ENCODE peak calls at places on chromosome 14, in five cellular contexts. One of them, this sample, is unnamed.

GRCh38 chr14:58864751-58865519 is 227.2 kb downstream of the DACT1 start:
- DNase-seq in CD8-positive, alpha-beta T cell: no peak
- DNase-seq in stimulated activated CD4-positive, alpha-beta T cell treated with anti-CD3 and anti-CD28 coated beads, Interleukin-1b, Interleukin-23, amount 100 ng/mL, for 24 hours: no peak
- DNase-seq in stromal cell of bone marrow: no peak
- DNase-seq in type B pancreatic cell: no peak
- DNase-seq in this sample: no peak

GRCh38 chr14:79278798-79279644 is 932.3 kb downstream of the DIO2 start:
- DNase-seq in CD8-positive, alpha-beta T cell: no peak
- DNase-seq in stimulated activated CD4-positive, alpha-beta T cell treated with anti-CD3 and anti-CD28 coated beads, Interleukin-1b, Interleukin-23, amount 100 ng/mL, for 24 hours: no peak
- DNase-seq in stromal cell of bone marrow: peak; percentile 61
- DNase-seq in type B pancreatic cell: peak; percentile 85
- DNase-seq in this sample: peak; percentile 92

GRCh38 chr14:37776791-37777499 is 181.5 kb downstream of the TTC6 start:
- DNase-seq in stromal cell of bone marrow: no peak
- DNase-seq in stimulated activated CD4-positive, alpha-beta T cell treated with anti-CD3 and anti-CD28 coated beads, Interleukin-1b, Interleukin-23, amount 100 ng/mL, for 24 hours: no peak
- DNase-seq in CD8-positive, alpha-beta T cell: no peak
- DNase-seq in type B pancreatic cell: no peak
- DNase-seq in this sample: no peak

GRCh38 chr14:21264025-21264801 is 5.0 kb downstream of the HNRNPC start:
- DNase-seq in stromal cell of bone marrow: peak; percentile 77
- DNase-seq in CD8-positive, alpha-beta T cell: no peak
- DNase-seq in stimulated activated CD4-positive, alpha-beta T cell treated with anti-CD3 and anti-CD28 coated beads, Interleukin-1b, Interleukin-23, amount 100 ng/mL, for 24 hours: no peak
- DNase-seq in type B pancreatic cell: no peak
- DNase-seq in this sample: no peak

GRCh38 chr14:83777516-83777915 is 1752.4 kb upstream of the FLRT2 start:
- DNase-seq in CD8-positive, alpha-beta T cell: no peak
- DNase-seq in stromal cell of bone marrow: no peak
- DNase-seq in stimulated activated CD4-positive, alpha-beta T cell treated with anti-CD3 and anti-CD28 coated beads, Interleukin-1b, Interleukin-23, amount 100 ng/mL, for 24 hours: no peak
- DNase-seq in type B pancreatic cell: no peak
- DNase-seq in this sample: no peak

GRCh38 chr14:64729386-64730060 is 25.3 kb downstream of the PLEKHG3 start:
- DNase-seq in stimulated activated CD4-positive, alpha-beta T cell treated with anti-CD3 and anti-CD28 coated beads, Interleukin-1b, Interleukin-23, amount 100 ng/mL, for 24 hours: no peak
- DNase-seq in type B pancreatic cell: no peak
- DNase-seq in CD8-positive, alpha-beta T cell: no peak
- DNase-seq in stromal cell of bone marrow: no peak
- DNase-seq in this sample: no peak

GRCh38 chr14:58367296-58367695 is 28.4 kb upstream of the TOMM20L start:
- DNase-seq in type B pancreatic cell: no peak
- DNase-seq in CD8-positive, alpha-beta T cell: no peak
- DNase-seq in stromal cell of bone marrow: no peak
- DNase-seq in stimulated activated CD4-positive, alpha-beta T cell treated with anti-CD3 and anti-CD28 coated beads, Interleukin-1b, Interleukin-23, amount 100 ng/mL, for 24 hours: no peak
- DNase-seq in this sample: no peak

GRCh38 chr14:91918159-91918883 is 29.2 kb downstream of the FBLN5 start:
- DNase-seq in type B pancreatic cell: no peak
- DNase-seq in stromal cell of bone marrow: no peak
- DNase-seq in stimulated activated CD4-positive, alpha-beta T cell treated with anti-CD3 and anti-CD28 coated beads, Interleukin-1b, Interleukin-23, amount 100 ng/mL, for 24 hours: no peak
- DNase-seq in CD8-positive, alpha-beta T cell: no peak
- DNase-seq in this sample: no peak

GRCh38 chr14:105413542-105413886 is 6.1 kb upstream of the MTA1 start:
- DNase-seq in stimulated activated CD4-positive, alpha-beta T cell treated with anti-CD3 and anti-CD28 coated beads, Interleukin-1b, Interleukin-23, amount 100 ng/mL, for 24 hours: no peak
- DNase-seq in stromal cell of bone marrow: no peak
- DNase-seq in CD8-positive, alpha-beta T cell: no peak
- DNase-seq in type B pancreatic cell: no peak
- DNase-seq in this sample: no peak

GRCh38 chr14:72706485-72706884 is 187.4 kb downstream of the DPF3 start:
- DNase-seq in stimulated activated CD4-positive, alpha-beta T cell treated with anti-CD3 and anti-CD28 coated beads, Interleukin-1b, Interleukin-23, amount 100 ng/mL, for 24 hours: no peak
- DNase-seq in type B pancreatic cell: no peak
- DNase-seq in CD8-positive, alpha-beta T cell: no peak
- DNase-seq in stromal cell of bone marrow: no peak
- DNase-seq in this sample: no peak

GRCh38 chr14:68792022-68792829 is 641 bp downstream of the ZFP36L1 start:
- DNase-seq in stromal cell of bone marrow: no peak
- DNase-seq in CD8-positive, alpha-beta T cell: peak; percentile 72
- DNase-seq in stimulated activated CD4-positive, alpha-beta T cell treated with anti-CD3 and anti-CD28 coated beads, Interleukin-1b, Interleukin-23, amount 100 ng/mL, for 24 hours: no peak
- DNase-seq in type B pancreatic cell: peak; percentile 70
- DNase-seq in this sample: no peak

GRCh38 chr14:62130441-62130840 is 368.2 kb downstream of the SNAPC1 start:
- DNase-seq in stimulated activated CD4-positive, alpha-beta T cell treated with anti-CD3 and anti-CD28 coated beads, Interleukin-1b, Interleukin-23, amount 100 ng/mL, for 24 hours: no peak
- DNase-seq in CD8-positive, alpha-beta T cell: no peak
- DNase-seq in stromal cell of bone marrow: no peak
- DNase-seq in type B pancreatic cell: no peak
- DNase-seq in this sample: no peak